ENCODE peak calls at places on chromosomes 6 and 20, in four cellular contexts. H is adipocyte; G is substantia nigra; T is CD8-positive, alpha-beta T cell. D is an unnamed sample.

GRCh38 chr20:35312348-35312747 is 20.1 kb upstream of the FAM83C start:
- DNase-seq in H (peak; percentile 86), G (no peak), T (no peak), D (no peak)

GRCh38 chr6:45836984-45837383 is 178.7 kb downstream of the CLIC5 start:
- DNase-seq in H (no peak), G (no peak), T (no peak), D (no peak)

GRCh38 chr6:119614138-119614537 is 264.6 kb upstream of the MAN1A1 start:
- DNase-seq in H (no peak), G (no peak), T (no peak), D (no peak)

GRCh38 chr6:125700591-125701353 is 48.7 kb upstream of the HEY2 start:
- DNase-seq in H (no peak), G (peak; percentile 12), T (no peak), D (no peak)

GRCh38 chr20:13141541-13141940 is 79.5 kb upstream of the ISM1 start:
- DNase-seq in H (peak; percentile 62), G (no peak), T (no peak), D (no peak)

GRCh38 chr20:52592567-52592966 is 379.6 kb upstream of the TSHZ2 start:
- DNase-seq in H (no peak), G (no peak), T (no peak), D (no peak)

GRCh38 chr20:9040874-9041524 is 27.9 kb upstream of the PLCB4 start:
- DNase-seq in H (peak; percentile 31), G (no peak), T (no peak), D (no peak)

GRCh38 chr20:25032478-25033183 is 25.3 kb downstream of the ACSS1 start:
- DNase-seq in H (no peak), G (peak; percentile 61), T (no peak), D (no peak)

GRCh38 chr6:2688416-2689064 is 62.2 kb downstream of the MYLK4 start:
- DNase-seq in H (peak; percentile 77), G (no peak), T (no peak), D (no peak)

GRCh38 chr6:134288538-134289203 is 29.2 kb downstream of the SGK1 start:
- DNase-seq in H (peak; percentile 86), G (no peak), T (no peak), D (peak; percentile 16)